ENCODE peak calls at places on chromosome 17, in eight cellular contexts. C is fibroblast of the conjunctiva; T is iPS-NIHi11; P is activated CD4-positive, alpha-beta T cell treated with anti-CD3 and anti-CD28 coated beads, Interleukin-2, amount 50 U/mL, for 4 hours; A is stimulated activated CD4-positive, alpha-beta T cell treated with anti-CD3 and anti-CD28 coated beads, Interleukin-4, amount 100 ng/mL, for 1 hour; G is RWPE1; Y is HCT116; W is T-helper 2 cell. O is an unnamed sample.

GRCh38 chr17:10357768-10358167 is 15.0 kb downstream of the MYH13 start:
- DNase-seq in P (no peak), T (peak; percentile 86), C (no peak), W (peak; percentile 13), A (peak; percentile 5), Y (no peak), G (peak; percentile 52), O (no peak)

GRCh38 chr17:75639771-75640555 is 6.7 kb downstream of the SMIM5 start:
- DNase-seq in G (no peak), C (no peak), Y (no peak), T (no peak), P (no peak), A (no peak), W (no peak), O (no peak)

GRCh38 chr17:17387461-17388362 is 84.5 kb downstream of the NT5M start:
- DNase-seq in T (peak; percentile 83), P (no peak), Y (peak; percentile 90), G (peak; percentile 66), C (no peak), A (no peak), W (no peak), O (no peak)

GRCh38 chr17:79758260-79758659 is 19.7 kb upstream of the CBX2 start:
- DNase-seq in W (no peak), A (no peak), T (no peak), G (no peak), P (no peak), C (no peak), Y (no peak), O (no peak)

GRCh38 chr17:21287703-21288449 is 3.4 kb downstream of the MAP2K3 start:
- DNase-seq in G (peak; percentile 91), P (peak; percentile 98), A (peak; percentile 94), T (peak; percentile 59), C (peak; percentile 91), Y (peak; percentile 96), W (peak; percentile 98), O (peak; percentile 89)

GRCh38 chr17:78237403-78238012 is 6.1 kb downstream of the TMEM235 start:
- DNase-seq in Y (no peak), C (no peak), P (no peak), A (no peak), G (no peak), W (no peak), T (no peak), O (peak; percentile 79)

GRCh38 chr17:80529104-80529903 is 15.3 kb upstream of the RPTOR start:
- DNase-seq in P (no peak), T (no peak), A (no peak), C (no peak), Y (no peak), W (no peak), G (no peak), O (no peak)

GRCh38 chr17:60079401-60079861 is 710 bp upstream of the HEATR6 start:
- DNase-seq in W (no peak), Y (no peak), C (no peak), T (no peak), G (no peak), P (no peak), A (no peak), O (no peak)

GRCh38 chr17:46796080-46796479 is 22.4 kb downstream of the WNT3 start:
- DNase-seq in P (no peak), W (no peak), Y (no peak), C (no peak), G (no peak), T (no peak), A (no peak), O (no peak)

GRCh38 chr17:8413321-8413720 is 15.7 kb upstream of the RNF222 start:
- DNase-seq in A (no peak), C (no peak), P (no peak), Y (no peak), T (no peak), W (peak; percentile 21), G (no peak), O (no peak)

O was measured in hypothalamus.